ENCODE peak calls at places on chromosomes 5 and 9, in ten cellular contexts. One of them, this sample, is unnamed.

GRCh38 chr9:22337261-22337660 is 109.4 kb upstream of the DMRTA1 start:
- DNase-seq in heart right ventricle: no peak
- DNase-seq in RWPE2: no peak
- DNase-seq in GM12865: no peak
- DNase-seq in trophoblast cell: no peak
- DNase-seq in astrocyte of the spinal cord: no peak
- DNase-seq in endodermal cell: no peak
- DNase-seq in AG04449: no peak
- DNase-seq in hepatocyte: no peak
- DNase-seq in left ventricle myocardium inferior: no peak
- DNase-seq in this sample: no peak

GRCh38 chr9:137038916-137039315 is 7.0 kb upstream of the FUT7 start:
- DNase-seq in heart right ventricle: no peak
- DNase-seq in RWPE2: no peak
- DNase-seq in GM12865: no peak
- DNase-seq in trophoblast cell: no peak
- DNase-seq in astrocyte of the spinal cord: no peak
- DNase-seq in endodermal cell: no peak
- DNase-seq in AG04449: no peak
- DNase-seq in hepatocyte: no peak
- DNase-seq in left ventricle myocardium inferior: no peak
- DNase-seq in this sample: no peak

GRCh38 chr5:7789567-7789966 is 61.4 kb downstream of the CFAP90 start:
- DNase-seq in heart right ventricle: no peak
- DNase-seq in RWPE2: no peak
- DNase-seq in GM12865: no peak
- DNase-seq in trophoblast cell: no peak
- DNase-seq in astrocyte of the spinal cord: no peak
- DNase-seq in endodermal cell: no peak
- DNase-seq in AG04449: no peak
- DNase-seq in hepatocyte: no peak
- DNase-seq in left ventricle myocardium inferior: no peak
- DNase-seq in this sample: no peak

GRCh38 chr9:121023064-121023463 is 27.0 kb downstream of the C5 start:
- DNase-seq in heart right ventricle: no peak
- DNase-seq in RWPE2: no peak
- DNase-seq in GM12865: no peak
- DNase-seq in trophoblast cell: no peak
- DNase-seq in astrocyte of the spinal cord: no peak
- DNase-seq in endodermal cell: peak; percentile 71
- DNase-seq in AG04449: no peak
- DNase-seq in hepatocyte: no peak
- DNase-seq in left ventricle myocardium inferior: no peak
- DNase-seq in this sample: peak; percentile 10

GRCh38 chr9:127574089-127574921 is 37.8 kb upstream of the STXBP1 start:
- DNase-seq in heart right ventricle: no peak
- DNase-seq in RWPE2: peak; percentile 83
- DNase-seq in GM12865: no peak
- DNase-seq in trophoblast cell: peak; percentile 74
- DNase-seq in astrocyte of the spinal cord: peak; percentile 53
- DNase-seq in endodermal cell: no peak
- DNase-seq in AG04449: no peak
- DNase-seq in hepatocyte: peak; percentile 58
- DNase-seq in left ventricle myocardium inferior: no peak
- DNase-seq in this sample: peak; percentile 91

GRCh38 chr5:170491479-170491878 is 12.3 kb upstream of the KCNIP1 start:
- DNase-seq in heart right ventricle: peak; percentile 23
- DNase-seq in RWPE2: no peak
- DNase-seq in GM12865: no peak
- DNase-seq in trophoblast cell: peak; percentile 44
- DNase-seq in astrocyte of the spinal cord: peak; percentile 91
- DNase-seq in endodermal cell: no peak
- DNase-seq in AG04449: peak; percentile 74
- DNase-seq in hepatocyte: peak; percentile 17
- DNase-seq in left ventricle myocardium inferior: no peak
- DNase-seq in this sample: peak; percentile 72

GRCh38 chr9:36204906-36205547 is 14.3 kb downstream of the CLTA start:
- DNase-seq in heart right ventricle: no peak
- DNase-seq in RWPE2: no peak
- DNase-seq in GM12865: no peak
- DNase-seq in trophoblast cell: peak; percentile 40
- DNase-seq in astrocyte of the spinal cord: no peak
- DNase-seq in endodermal cell: peak; percentile 80
- DNase-seq in AG04449: no peak
- DNase-seq in hepatocyte: peak; percentile 39
- DNase-seq in left ventricle myocardium inferior: no peak
- DNase-seq in this sample: no peak

GRCh38 chr9:133953976-133954709 is 38.0 kb downstream of the VAV2 start:
- DNase-seq in heart right ventricle: no peak
- DNase-seq in RWPE2: no peak
- DNase-seq in GM12865: peak; percentile 94
- DNase-seq in trophoblast cell: no peak
- DNase-seq in astrocyte of the spinal cord: no peak
- DNase-seq in endodermal cell: no peak
- DNase-seq in AG04449: no peak
- DNase-seq in hepatocyte: no peak
- DNase-seq in left ventricle myocardium inferior: no peak
- DNase-seq in this sample: no peak

DNA sequence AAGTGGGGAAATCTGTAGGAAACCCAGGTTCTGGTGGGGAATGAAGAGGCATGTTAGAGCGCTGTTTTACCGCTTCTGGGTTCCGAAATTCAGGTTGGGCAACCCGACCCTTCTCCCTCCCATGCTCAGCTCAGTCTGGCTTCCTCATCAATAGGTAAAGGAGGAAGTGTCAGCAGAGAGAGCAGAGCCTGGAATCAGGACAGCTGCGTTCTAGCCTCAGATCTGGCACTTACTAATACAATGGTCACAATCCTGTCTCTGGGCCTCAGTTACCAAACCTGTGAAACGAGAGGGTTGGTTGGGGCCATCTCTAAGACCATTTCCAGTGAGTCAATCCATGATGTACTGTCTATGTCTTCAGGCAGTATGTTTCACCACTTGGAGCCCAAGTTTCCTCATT is 16.2 kb upstream of the TNIP1 start:
- DNase-seq in heart right ventricle: no peak
- DNase-seq in RWPE2: no peak
- DNase-seq in GM12865: no peak
- DNase-seq in trophoblast cell: no peak
- DNase-seq in astrocyte of the spinal cord: no peak
- DNase-seq in endodermal cell: no peak
- DNase-seq in AG04449: no peak
- DNase-seq in hepatocyte: no peak
- DNase-seq in left ventricle myocardium inferior: no peak
- DNase-seq in this sample: peak; percentile 37
- H3K4me3 ChIP-seq in heart right ventricle: no peak overlapping the region
- H3K4me3 ChIP-seq in RWPE2: no peak overlapping the region
- H3K4me3 ChIP-seq in GM12865: no peak overlapping the region
- H3K4me3 ChIP-seq in trophoblast cell: no peak overlapping the region
- H3K4me3 ChIP-seq in astrocyte of the spinal cord: no peak overlapping the region
- H3K4me3 ChIP-seq in endodermal cell: no peak overlapping the region
- H3K4me3 ChIP-seq in AG04449: no peak overlapping the region
- H3K4me3 ChIP-seq in hepatocyte: no peak overlapping the region
- H3K4me3 ChIP-seq in left ventricle myocardium inferior: no peak overlapping the region
- H3K4me3 ChIP-seq in this sample: no peak overlapping the region

GRCh38 chr9:106722051-106722753 is 140.8 kb upstream of the ZNF462 start:
- DNase-seq in heart right ventricle: no peak
- DNase-seq in RWPE2: no peak
- DNase-seq in GM12865: no peak
- DNase-seq in trophoblast cell: peak; percentile 19
- DNase-seq in astrocyte of the spinal cord: no peak
- DNase-seq in endodermal cell: no peak
- DNase-seq in AG04449: no peak
- DNase-seq in hepatocyte: no peak
- DNase-seq in left ventricle myocardium inferior: no peak
- DNase-seq in this sample: no peak

GRCh38 chr9:106717686-106718085 is 145.3 kb upstream of the ZNF462 start:
- DNase-seq in heart right ventricle: no peak
- DNase-seq in RWPE2: no peak
- DNase-seq in GM12865: no peak
- DNase-seq in trophoblast cell: peak; percentile 77
- DNase-seq in astrocyte of the spinal cord: peak; percentile 75
- DNase-seq in endodermal cell: no peak
- DNase-seq in AG04449: peak; percentile 55
- DNase-seq in hepatocyte: peak; percentile 33
- DNase-seq in left ventricle myocardium inferior: no peak
- DNase-seq in this sample: peak; percentile 90

GRCh38 chr9:106716820-106717219 is 146.1 kb upstream of the ZNF462 start:
- DNase-seq in heart right ventricle: no peak
- DNase-seq in RWPE2: no peak
- DNase-seq in GM12865: no peak
- DNase-seq in trophoblast cell: no peak
- DNase-seq in astrocyte of the spinal cord: no peak
- DNase-seq in endodermal cell: no peak
- DNase-seq in AG04449: no peak
- DNase-seq in hepatocyte: no peak
- DNase-seq in left ventricle myocardium inferior: no peak
- DNase-seq in this sample: no peak

GRCh38 chr9:106713206-106713605 is 149.8 kb upstream of the ZNF462 start:
- DNase-seq in heart right ventricle: no peak
- DNase-seq in RWPE2: no peak
- DNase-seq in GM12865: no peak
- DNase-seq in trophoblast cell: no peak
- DNase-seq in astrocyte of the spinal cord: no peak
- DNase-seq in endodermal cell: no peak
- DNase-seq in AG04449: no peak
- DNase-seq in hepatocyte: no peak
- DNase-seq in left ventricle myocardium inferior: no peak
- DNase-seq in this sample: no peak

GRCh38 chr9:106718996-106719395 is 144.0 kb upstream of the ZNF462 start:
- DNase-seq in heart right ventricle: no peak
- DNase-seq in RWPE2: no peak
- DNase-seq in GM12865: no peak
- DNase-seq in trophoblast cell: peak; percentile 61
- DNase-seq in astrocyte of the spinal cord: peak; percentile 67
- DNase-seq in endodermal cell: no peak
- DNase-seq in AG04449: peak; percentile 26
- DNase-seq in hepatocyte: no peak
- DNase-seq in left ventricle myocardium inferior: no peak
- DNase-seq in this sample: peak; percentile 46
- H3K4me3 ChIP-seq in heart right ventricle: no peak overlapping the region
- H3K4me3 ChIP-seq in RWPE2: no peak overlapping the region
- H3K4me3 ChIP-seq in GM12865: no peak overlapping the region
- H3K4me3 ChIP-seq in trophoblast cell: no peak overlapping the region
- H3K4me3 ChIP-seq in astrocyte of the spinal cord: no peak overlapping the region
- H3K4me3 ChIP-seq in endodermal cell: no peak overlapping the region
- H3K4me3 ChIP-seq in AG04449: no peak overlapping the region
- H3K4me3 ChIP-seq in hepatocyte: no peak overlapping the region
- H3K4me3 ChIP-seq in left ventricle myocardium inferior: no peak overlapping the region
- H3K4me3 ChIP-seq in this sample: no peak overlapping the region

GRCh38 chr5:88691945-88692868 is 190.8 kb downstream of the MEF2C start:
- DNase-seq in heart right ventricle: no peak
- DNase-seq in RWPE2: no peak
- DNase-seq in GM12865: no peak
- DNase-seq in trophoblast cell: no peak
- DNase-seq in astrocyte of the spinal cord: peak; percentile 37
- DNase-seq in endodermal cell: peak; percentile 68
- DNase-seq in AG04449: no peak
- DNase-seq in hepatocyte: no peak
- DNase-seq in left ventricle myocardium inferior: no peak
- DNase-seq in this sample: no peak

GRCh38 chr5:88690619-88691560 is 192.1 kb downstream of the MEF2C start:
- DNase-seq in heart right ventricle: peak; percentile 68
- DNase-seq in RWPE2: no peak
- DNase-seq in GM12865: peak; percentile 77
- DNase-seq in trophoblast cell: peak; percentile 72
- DNase-seq in astrocyte of the spinal cord: peak; percentile 79
- DNase-seq in endodermal cell: peak; percentile 91
- DNase-seq in AG04449: no peak
- DNase-seq in hepatocyte: peak; percentile 84
- DNase-seq in left ventricle myocardium inferior: peak; percentile 66
- DNase-seq in this sample: peak; percentile 33

GRCh38 chr5:88688242-88688959 is 194.6 kb downstream of the MEF2C start:
- DNase-seq in heart right ventricle: no peak
- DNase-seq in RWPE2: no peak
- DNase-seq in GM12865: no peak
- DNase-seq in trophoblast cell: no peak
- DNase-seq in astrocyte of the spinal cord: peak; percentile 7
- DNase-seq in endodermal cell: no peak
- DNase-seq in AG04449: no peak
- DNase-seq in hepatocyte: no peak
- DNase-seq in left ventricle myocardium inferior: no peak
- DNase-seq in this sample: no peak

GRCh38 chr5:88688981-88689661 is 193.9 kb downstream of the MEF2C start:
- DNase-seq in heart right ventricle: no peak
- DNase-seq in RWPE2: no peak
- DNase-seq in GM12865: no peak
- DNase-seq in trophoblast cell: no peak
- DNase-seq in astrocyte of the spinal cord: no peak
- DNase-seq in endodermal cell: peak; percentile 73
- DNase-seq in AG04449: no peak
- DNase-seq in hepatocyte: no peak
- DNase-seq in left ventricle myocardium inferior: no peak
- DNase-seq in this sample: no peak

GRCh38 chr5:88689662-88690351 is 193.2 kb downstream of the MEF2C start:
- DNase-seq in heart right ventricle: no peak
- DNase-seq in RWPE2: no peak
- DNase-seq in GM12865: no peak
- DNase-seq in trophoblast cell: no peak
- DNase-seq in astrocyte of the spinal cord: peak; percentile 50
- DNase-seq in endodermal cell: peak; percentile 61
- DNase-seq in AG04449: no peak
- DNase-seq in hepatocyte: no peak
- DNase-seq in left ventricle myocardium inferior: no peak
- DNase-seq in this sample: no peak
- H3K4me3 ChIP-seq in heart right ventricle: no peak overlapping the region
- H3K4me3 ChIP-seq in RWPE2: no peak overlapping the region
- H3K4me3 ChIP-seq in GM12865: no peak overlapping the region
- H3K4me3 ChIP-seq in trophoblast cell: no peak overlapping the region
- H3K4me3 ChIP-seq in astrocyte of the spinal cord: no peak overlapping the region
- H3K4me3 ChIP-seq in endodermal cell: no peak overlapping the region
- H3K4me3 ChIP-seq in AG04449: no peak overlapping the region
- H3K4me3 ChIP-seq in hepatocyte: no peak overlapping the region
- H3K4me3 ChIP-seq in left ventricle myocardium inferior: no peak overlapping the region
- H3K4me3 ChIP-seq in this sample: no peak overlapping the region

GRCh38 chr5:169416583-169417196 is 115.8 kb upstream of the SLIT3 start:
- DNase-seq in heart right ventricle: peak; percentile 70
- DNase-seq in RWPE2: no peak
- DNase-seq in GM12865: peak; percentile 85
- DNase-seq in trophoblast cell: peak; percentile 55
- DNase-seq in astrocyte of the spinal cord: peak; percentile 66
- DNase-seq in endodermal cell: peak; percentile 61
- DNase-seq in AG04449: peak; percentile 83
- DNase-seq in hepatocyte: peak; percentile 21
- DNase-seq in left ventricle myocardium inferior: peak; percentile 75
- DNase-seq in this sample: no peak
- H3K4me3 ChIP-seq in heart right ventricle: no peak overlapping the region
- H3K4me3 ChIP-seq in RWPE2: no peak overlapping the region
- H3K4me3 ChIP-seq in GM12865: no peak overlapping the region
- H3K4me3 ChIP-seq in trophoblast cell: no peak overlapping the region
- H3K4me3 ChIP-seq in astrocyte of the spinal cord: no peak overlapping the region
- H3K4me3 ChIP-seq in endodermal cell: no peak overlapping the region
- H3K4me3 ChIP-seq in AG04449: no peak overlapping the region
- H3K4me3 ChIP-seq in hepatocyte: no peak overlapping the region
- H3K4me3 ChIP-seq in left ventricle myocardium inferior: no peak overlapping the region
- H3K4me3 ChIP-seq in this sample: no peak overlapping the region

This sample was measured in bronchial epithelial cell.